ENCODE peak calls at places on chromosomes 13 and 19, in seven cellular contexts. W is kidney epithelial cell, K is left ventricle myocardium inferior, M is upper lobe of right lung, N is IMR-90, B is thoracic aorta, C is body of pancreas. Z is an unnamed sample. For H3K27me3, the result is how much of the 10 kb centered on the place peaks cover.

GRCh38 chr19:18464646-18465045 is 26.7 kb upstream of the ISYNA1 start:
- DNase-seq in W (no peak), B (peak), M (peak), C (peak), K (peak), N (peak), Z (no peak)

GRCh38 chr19:2290441-2291184 is 8.6 kb upstream of the PEAK3 start:
- DNase-seq in M (no peak), B (no peak), N (no peak), K (no peak), C (no peak), W (no peak), Z (no peak)

GRCh38 chr19:5309438-5310204 is 31.0 kb downstream of the PTPRS start:
- DNase-seq in W (no peak), K (no peak), C (no peak), B (no peak), M (no peak), N (no peak), Z (no peak)

GRCh38 chr19:52660981-52661380 is 22.8 kb upstream of the ZNF83 start:
- DNase-seq in B (no peak), C (no peak), M (no peak), N (peak), K (no peak), W (no peak), Z (no peak)

GRCh38 chr13:30020726-30021312 is 170.4 kb upstream of the UBL3 start:
- DNase-seq in K (no peak), B (no peak), M (no peak), N (peak), C (no peak), W (no peak), Z (peak)

GRCh38 chr13:29901714-29902631 is 51.6 kb upstream of the UBL3 start:
- DNase-seq in B (no peak), K (peak), M (no peak), W (peak), N (peak), C (peak), Z (peak)

GRCh38 chr13:79781829-79782540 is 301.0 kb downstream of the NDFIP2 start:
- DNase-seq in M (no peak), K (no peak), N (peak), C (no peak), W (no peak), B (no peak), Z (no peak)

GRCh38 chr19:4870025-4870700 is 2.7 kb upstream of the PLIN3 start:
- DNase-seq in W (peak), C (peak), M (peak), K (no peak), N (peak), B (peak), Z (peak)

GRCh38 chr13:65275838-65276630 is 1954.1 kb downstream of the PCDH9 start:
- DNase-seq in C (no peak), B (no peak), K (no peak), W (no peak), M (no peak), N (no peak), Z (no peak)

GRCh38 chr13:31920301-31920818 is 111.2 kb upstream of the FRY start:
- DNase-seq in N (no peak), M (no peak), C (no peak), W (no peak), B (no peak), K (no peak), Z (no peak)

GRCh38 chr13:29959621-29960020 is 109.2 kb upstream of the UBL3 start:
- DNase-seq in B (no peak), W (no peak), N (no peak), C (no peak), K (no peak), M (no peak), Z (no peak)

GRCh38 chr19:18294467-18294864 is 13.0 kb upstream of the JUND start:
- DNase-seq in C (peak), M (no peak), K (no peak), B (no peak), W (no peak), N (no peak), Z (peak)

GRCh38 chr13:95536629-95537241 is 15.8 kb upstream of the CLDN10 start:
- DNase-seq in B (no peak), K (no peak), W (no peak), C (peak), N (peak), M (no peak), Z (peak)

GRCh38 chr19:55152017-55152416 is 3.0 kb upstream of the TNNT1 start:
- DNase-seq in M (no peak), K (no peak), N (no peak), C (no peak), B (no peak), W (no peak), Z (no peak)

GRCh38 chr19:5261151-5261890 is 79.3 kb downstream of the PTPRS start:
- DNase-seq in K (no peak), W (no peak), C (no peak), N (no peak), B (no peak), M (no peak), Z (peak)

GRCh38 chr13:63156816-63157215 is 1741.2 kb upstream of the PCDH20 start:
- DNase-seq in W (no peak), C (no peak), B (no peak), M (no peak), K (no peak), N (no peak), Z (no peak)

GRCh38 chr13:26653310-26653709 is 95.8 kb downstream of the WASF3 start:
- DNase-seq in M (no peak), K (no peak), B (no peak), C (no peak), W (peak), N (peak), Z (peak)

GRCh38 chr19:13817018-13817614 is 21.9 kb downstream of the ZSWIM4 start:
- DNase-seq in W (no peak), C (peak), M (peak), B (no peak), K (no peak), N (no peak), Z (no peak)

GRCh38 chr13:109816979-109817275 is 30.5 kb upstream of the IRS2 start:
- DNase-seq in K (no peak), W (no peak), N (peak), B (no peak), C (no peak), M (no peak), Z (no peak)

GRCh38 chr13:90623318-90624011 is 724.0 kb upstream of the MIR17HG start:
- DNase-seq in W (no peak), N (no peak), B (no peak), M (no peak), K (no peak), C (no peak), Z (peak)

GRCh38 chr19:4067396-4068057 is 828 bp upstream of the ZBTB7A start:
- DNase-seq in C (peak), B (no peak), M (peak), N (no peak), W (no peak), K (no peak), Z (no peak)

GRCh38 chr13:110134801-110135200 is 172.2 kb downstream of the COL4A1 start:
- DNase-seq in N (no peak), M (no peak), W (no peak), C (no peak), K (no peak), B (no peak), Z (no peak)

GRCh38 chr13:112814905-112815585 is 125.2 kb downstream of the ATP11A start:
- DNase-seq in K (peak), B (no peak), M (peak), N (peak), C (no peak), W (no peak), Z (peak)

GRCh38 chr13:112071011-112071901 is 4.3 kb downstream of the SOX1 start:
- DNase-seq in N (no peak), K (no peak), C (no peak), M (no peak), W (no peak), B (no peak), Z (no peak)

GRCh38 chr19:46904114-46905060 is 43.6 kb downstream of the ARHGAP35 start:
- DNase-seq in N (peak), K (peak), M (no peak), B (no peak), C (peak), W (no peak), Z (no peak)

GRCh38 chr19:44306283-44306682 is 1.5 kb upstream of the ZNF235 start:
- DNase-seq in C (no peak), K (no peak), W (no peak), N (no peak), B (no peak), M (no peak), Z (no peak)

GRCh38 chr13:111031531-111031961 is 83.6 kb upstream of the ARHGEF7 start:
- DNase-seq in K (no peak), B (no peak), W (no peak), C (no peak), N (peak), M (no peak), Z (no peak)

GRCh38 chr13:39859898-39860297 is 204.4 kb downstream of the COG6 start:
- DNase-seq in M (no peak), W (no peak), C (no peak), K (no peak), B (no peak), N (no peak), Z (no peak)

DNA sequence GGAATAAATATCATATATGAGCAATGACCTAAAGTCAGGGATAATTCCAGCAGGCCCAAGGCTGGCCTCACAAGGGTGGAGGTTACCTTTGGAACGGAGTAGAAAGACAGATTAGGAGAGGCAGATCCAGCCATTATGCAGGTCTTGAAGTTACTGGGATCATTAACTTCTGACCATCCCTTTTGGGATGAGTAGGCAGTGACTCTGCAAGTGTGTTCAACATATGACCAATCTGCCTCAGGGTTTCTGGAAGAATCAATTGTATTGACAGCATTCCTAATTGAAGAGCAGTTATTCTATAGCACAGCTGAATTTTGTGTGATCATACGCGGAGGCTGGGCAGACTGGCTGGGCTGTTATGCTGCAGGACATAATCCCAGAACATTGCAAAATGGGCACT is 556.3 kb downstream of the EFNB2 start:
- DNase-seq in W (no peak), N (no peak), C (no peak), B (no peak), M (no peak), K (no peak), Z (peak)
- TF ChIP-seq CTCF in W (no peak), N (no peak), C (no peak), B (no peak), M (no peak), K (no peak), Z (no peak)

GRCh38 chr13:98751397-98752110 is 918 bp downstream of the SLC15A1 start:
- DNase-seq in B (no peak), C (peak), W (no peak), K (no peak), M (no peak), N (peak), Z (peak)

GRCh38 chr13:98755116-98755515 is 2.6 kb upstream of the SLC15A1 start:
- DNase-seq in B (no peak), C (no peak), K (no peak), N (no peak), W (no peak), M (no peak), Z (no peak)

GRCh38 chr13:98755729-98756128 is 3.3 kb upstream of the SLC15A1 start:
- DNase-seq in M (no peak), B (no peak), W (no peak), C (no peak), K (no peak), N (no peak), Z (no peak)

GRCh38 chr13:98752111-98752941 is at the start of gene SLC15A1:
- DNase-seq in N (no peak), K (no peak), C (peak), M (no peak), W (no peak), B (no peak), Z (no peak)

DNA sequence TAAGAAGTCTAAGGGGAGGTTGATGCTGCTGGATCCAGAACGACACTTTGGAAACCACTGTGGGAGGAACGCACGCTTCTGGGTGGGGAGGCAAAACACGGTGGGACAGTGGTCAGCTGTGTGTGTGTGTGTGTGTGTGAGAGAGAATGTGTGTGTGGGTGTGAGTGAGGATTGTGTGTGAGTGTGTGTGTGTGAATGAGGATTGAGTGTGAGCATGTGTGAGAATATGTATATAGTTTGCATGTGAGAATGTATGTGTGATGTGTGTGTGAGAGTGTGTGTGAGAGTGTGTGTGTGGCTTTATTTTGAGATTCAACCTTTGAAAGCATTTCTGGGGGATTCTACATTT is 444 bp upstream of the SLC15A1 start:
- DNase-seq in C (no peak), W (no peak), M (no peak), K (no peak), N (no peak), B (no peak), Z (no peak)
- H3K27me3 ChIP-seq in C (under half), W (under half), M (under half), K (half or more), N (under half), B (under half), Z (under half)

GRCh38 chr19:6768236-6768785 is 1.1 kb upstream of the SH2D3A start:
- DNase-seq in W (no peak), B (no peak), N (no peak), C (no peak), M (no peak), K (no peak), Z (no peak)

GRCh38 chr19:6767357-6768235 is at the start of gene SH2D3A:
- DNase-seq in B (no peak), K (peak), M (peak), C (peak), W (no peak), N (peak), Z (peak)

GRCh38 chr19:6766357-6767080 is 716 bp downstream of the SH2D3A start:
- DNase-seq in C (no peak), N (no peak), W (no peak), M (no peak), B (no peak), K (no peak), Z (peak)

GRCh38 chr19:6767081-6767356 is 216 bp downstream of the SH2D3A start:
- DNase-seq in B (no peak), C (no peak), N (no peak), M (no peak), W (no peak), K (no peak), Z (peak)

DNA sequence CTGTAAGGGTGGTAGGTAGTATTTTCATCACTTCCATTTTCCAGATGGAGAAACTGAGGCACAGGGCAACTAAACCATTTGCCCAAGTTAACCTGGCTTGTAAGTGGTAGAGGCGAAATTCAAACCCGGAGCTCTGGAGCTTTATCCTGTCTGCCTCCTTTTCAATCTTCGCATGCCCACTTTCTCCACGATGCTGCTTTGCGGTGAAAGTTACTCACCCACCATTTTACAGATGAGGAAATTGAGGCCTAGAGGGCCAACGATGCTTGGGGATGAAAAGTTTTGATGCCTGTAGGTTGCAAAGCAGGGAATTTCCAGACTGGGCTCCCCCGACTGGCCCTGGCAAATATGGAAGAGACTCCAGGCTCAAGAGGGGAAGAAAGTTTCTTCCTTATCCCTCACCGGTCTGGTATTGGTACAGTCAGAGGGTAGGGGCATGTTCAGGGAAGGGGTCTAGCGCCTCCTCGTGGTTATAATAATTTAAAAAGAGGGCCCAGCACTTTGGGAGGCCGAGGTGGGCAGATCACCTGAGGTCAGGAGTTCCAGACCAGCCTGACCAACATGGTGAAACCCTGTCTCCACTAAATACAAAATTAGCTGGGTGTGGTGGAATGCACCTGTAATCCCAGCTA is 1.9 kb upstream of the SH2D3A start:
- DNase-seq in M (no peak), C (no peak), N (peak), W (no peak), K (no peak), B (no peak), Z (no peak)
- TF ChIP-seq CTCF in M (peak), C (peak), N (peak), W (peak), K (peak), B (no peak), Z (peak)

DNA sequence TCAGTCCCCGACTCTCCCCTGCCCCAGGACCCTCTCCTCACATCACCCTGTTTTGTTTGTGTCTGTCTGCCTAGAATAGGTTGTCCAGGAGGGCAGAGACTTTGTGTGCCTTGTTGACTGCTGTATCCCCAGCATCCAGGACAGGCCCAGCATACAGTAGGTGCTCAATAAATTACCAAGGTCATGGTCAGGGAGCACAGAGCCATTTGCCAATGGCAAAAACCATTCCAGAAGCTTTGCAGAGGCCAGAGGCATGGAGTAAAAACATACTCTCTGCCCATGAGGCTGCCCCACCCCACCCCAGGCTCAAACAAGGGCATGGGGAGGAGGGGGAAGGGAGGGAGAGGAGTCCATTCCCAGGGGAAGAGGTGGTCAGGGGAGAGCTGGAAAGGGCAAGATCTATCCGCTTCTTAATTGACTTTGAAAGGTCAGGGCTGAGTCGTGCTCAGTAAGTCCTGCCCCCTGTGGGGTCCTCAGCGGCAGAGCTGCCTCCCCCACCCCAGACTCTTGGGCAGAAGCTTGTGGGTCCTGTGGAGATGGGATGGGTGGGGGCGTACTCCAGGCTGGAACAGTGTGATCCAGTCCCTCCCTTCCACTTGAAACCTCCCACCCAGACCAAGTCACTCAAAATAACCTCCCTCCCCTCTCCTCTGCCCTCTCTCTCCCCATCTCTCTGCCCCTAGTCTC is 4.4 kb downstream of the GPR4 start:
- DNase-seq in W (no peak), M (no peak), K (no peak), B (no peak), N (no peak), C (no peak), Z (no peak)
- H3K27me3 ChIP-seq in W (half or more), M (half or more), K (half or more), B (under half), N (half or more), C (under half), Z (under half)

DNA sequence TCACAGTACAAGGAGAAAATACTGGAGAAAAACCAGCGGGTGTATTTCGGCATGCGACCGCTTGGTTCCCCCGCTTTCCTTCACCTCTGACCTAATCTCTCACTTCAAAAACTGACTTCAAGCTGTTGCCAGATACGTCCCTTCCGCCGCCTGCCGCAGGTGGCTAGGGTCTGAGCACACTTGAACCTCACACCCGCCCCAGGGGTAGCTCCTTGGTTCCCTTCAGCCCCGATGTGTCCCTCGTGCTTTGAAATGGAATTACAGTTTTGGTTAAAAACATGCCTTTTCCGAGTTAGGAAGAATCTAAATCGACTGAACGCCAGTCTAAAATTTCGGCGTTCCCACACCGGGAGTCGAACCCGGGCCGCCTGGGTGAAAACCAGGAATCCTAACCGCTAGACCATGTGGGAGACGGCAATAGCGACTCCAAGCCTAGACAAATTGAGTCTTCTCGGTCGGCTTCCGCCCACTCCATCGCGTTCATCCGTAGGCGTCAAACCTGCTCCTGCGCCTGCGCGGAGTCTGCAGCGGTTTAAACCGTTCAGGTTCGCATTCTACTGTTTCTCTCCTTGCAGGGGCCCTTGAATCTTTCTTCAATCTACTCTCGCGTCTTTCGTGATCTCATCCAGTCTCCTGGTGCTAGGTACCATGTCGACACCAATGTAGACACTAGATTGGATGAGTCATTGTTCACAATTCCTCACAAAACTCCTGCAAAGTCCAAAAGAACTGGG is 71.5 kb downstream of the NUFIP1 start:
- DNase-seq in B (peak), K (peak), N (peak), M (peak), C (peak), W (peak), Z (peak)
- TF ChIP-seq CTCF in B (peak), K (peak), N (peak), M (peak), C (peak), W (peak), Z (peak)

GRCh38 chr13:21677075-21677628 is 6.3 kb downstream of the FGF9 start:
- DNase-seq in N (no peak), K (no peak), M (no peak), W (no peak), C (no peak), B (no peak), Z (no peak)
- H3K27me3 ChIP-seq in N (under half), K (half or more), M (under half), W (under half), C (under half), B (under half), Z (under half)

GRCh38 chr19:39768811-39769210 is 9.8 kb upstream of the LEUTX start:
- DNase-seq in B (no peak), C (no peak), K (no peak), W (no peak), M (no peak), N (no peak), Z (no peak)
- TF ChIP-seq CTCF in B (no peak), C (no peak), K (no peak), W (no peak), M (no peak), N (no peak), Z (no peak)

DNA sequence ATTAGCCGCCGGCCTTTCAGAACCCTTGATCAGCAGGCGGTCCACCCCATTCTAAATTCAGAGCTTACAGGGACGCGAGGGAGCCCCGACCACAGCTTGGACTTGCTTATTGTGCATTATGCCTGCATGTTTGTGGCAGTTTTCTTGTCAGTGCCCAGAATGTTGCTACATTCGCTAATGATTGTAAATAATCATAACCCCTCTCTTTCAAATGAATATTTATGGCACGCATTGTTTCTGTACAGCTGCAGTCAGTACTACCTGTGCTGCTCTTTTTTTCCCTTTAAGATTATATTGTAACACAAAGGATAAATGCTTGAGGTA is 321 bp upstream of the VPS36 start:
- DNase-seq in M (no peak), B (no peak), C (no peak), N (no peak), K (no peak), W (no peak), Z (no peak)
- H3K27me3 ChIP-seq in M (under half), B (under half), C (under half), N (under half), K (under half), W (under half), Z (under half)

GRCh38 chr19:35744688-35745327 is 410 bp downstream of the U2AF1L4 start:
- DNase-seq in N (peak), K (peak), C (peak), M (peak), B (peak), W (peak), Z (peak)
- TF ChIP-seq CTCF in N (peak), K (peak), C (peak), M (peak), B (peak), W (peak), Z (peak)